ENCODE peak calls at places on chromosomes 1 and 21, in four cellular contexts. One of them, this sample, is unnamed. For H3K4me1, the result is how much of the 10 kb centered on the place peaks cover.

GRCh38 chr1:215114154-215114933 is 31.8 kb downstream of the KCNK2 start:
- DNase-seq in colonic mucosa: no peak
- DNase-seq in heart right ventricle: no peak
- DNase-seq in body of pancreas: no peak
- DNase-seq in this sample: no peak

GRCh38 chr1:243493156-243494129 is 237.6 kb downstream of the SDCCAG8 start:
- DNase-seq in colonic mucosa: no peak
- DNase-seq in heart right ventricle: no peak
- DNase-seq in body of pancreas: no peak
- DNase-seq in this sample: no peak

GRCh38 chr1:15803380-15803779 is 4.1 kb downstream of the UQCRHL start:
- DNase-seq in colonic mucosa: no peak
- DNase-seq in heart right ventricle: no peak
- DNase-seq in body of pancreas: no peak
- DNase-seq in this sample: no peak

GRCh38 chr1:43348809-43349593 is 9.8 kb upstream of the CDC20 start:
- DNase-seq in colonic mucosa: peak
- DNase-seq in heart right ventricle: peak
- DNase-seq in body of pancreas: peak
- DNase-seq in this sample: peak

GRCh38 chr1:204846546-204846945 is 24.1 kb upstream of the NFASC start:
- DNase-seq in colonic mucosa: no peak
- DNase-seq in heart right ventricle: no peak
- DNase-seq in body of pancreas: no peak
- DNase-seq in this sample: no peak

GRCh38 chr21:16194851-16195251 is 465.1 kb downstream of the USP25 start:
- DNase-seq in colonic mucosa: no peak
- DNase-seq in heart right ventricle: no peak
- DNase-seq in body of pancreas: no peak
- DNase-seq in this sample: no peak

GRCh38 chr1:182476625-182477024 is 26.7 kb downstream of the RGSL1 start:
- DNase-seq in colonic mucosa: no peak
- DNase-seq in heart right ventricle: peak
- DNase-seq in body of pancreas: no peak
- DNase-seq in this sample: no peak

GRCh38 chr1:225527575-225527974 is 99.7 kb upstream of the LBR start:
- DNase-seq in colonic mucosa: peak
- DNase-seq in heart right ventricle: no peak
- DNase-seq in body of pancreas: no peak
- DNase-seq in this sample: no peak

GRCh38 chr21:34865922-34866271 is 183.2 kb downstream of the RUNX1 start:
- DNase-seq in colonic mucosa: no peak
- DNase-seq in heart right ventricle: no peak
- DNase-seq in body of pancreas: no peak
- DNase-seq in this sample: no peak

GRCh38 chr1:27616441-27616840 is 12.5 kb upstream of the AHDC1 start:
- DNase-seq in colonic mucosa: no peak
- DNase-seq in heart right ventricle: no peak
- DNase-seq in body of pancreas: no peak
- DNase-seq in this sample: no peak

GRCh38 chr1:20216574-20216973 is 30.3 kb upstream of the PLA2G2C start:
- DNase-seq in colonic mucosa: peak
- DNase-seq in heart right ventricle: no peak
- DNase-seq in body of pancreas: no peak
- DNase-seq in this sample: no peak

GRCh38 chr21:26674324-26674723 is 101.2 kb upstream of the CYYR1 start:
- DNase-seq in colonic mucosa: no peak
- DNase-seq in heart right ventricle: no peak
- DNase-seq in body of pancreas: no peak
- DNase-seq in this sample: no peak

GRCh38 chr1:7420098-7420445 is 351.0 kb upstream of the VAMP3 start:
- DNase-seq in colonic mucosa: no peak
- DNase-seq in heart right ventricle: no peak
- DNase-seq in body of pancreas: peak
- DNase-seq in this sample: no peak

GRCh38 chr1:56958526-56958925 is 7.3 kb downstream of the C8B start:
- DNase-seq in colonic mucosa: no peak
- DNase-seq in heart right ventricle: no peak
- DNase-seq in body of pancreas: no peak
- DNase-seq in this sample: no peak

GRCh38 chr1:1782399-1783221 is 4.3 kb upstream of the NADK start:
- DNase-seq in colonic mucosa: peak
- DNase-seq in heart right ventricle: peak
- DNase-seq in body of pancreas: peak
- DNase-seq in this sample: peak

GRCh38 chr1:99969260-99969728 is 502 bp upstream of the SLC35A3 start:
- DNase-seq in colonic mucosa: no peak
- DNase-seq in heart right ventricle: no peak
- DNase-seq in body of pancreas: no peak
- DNase-seq in this sample: no peak

GRCh38 chr21:41796476-41797080 is 29.7 kb upstream of the RIPK4 start:
- DNase-seq in colonic mucosa: no peak
- DNase-seq in heart right ventricle: no peak
- DNase-seq in body of pancreas: no peak
- DNase-seq in this sample: no peak

GRCh38 chr1:197838836-197839235 is 63.6 kb upstream of the DENND1B start:
- DNase-seq in colonic mucosa: no peak
- DNase-seq in heart right ventricle: no peak
- DNase-seq in body of pancreas: no peak
- DNase-seq in this sample: no peak

GRCh38 chr1:19468397-19468956 is 16.9 kb downstream of the CAPZB start:
- DNase-seq in colonic mucosa: peak
- DNase-seq in heart right ventricle: peak
- DNase-seq in body of pancreas: no peak
- DNase-seq in this sample: peak

GRCh38 chr1:224380003-224380402 is 23.3 kb downstream of the CNIH4 start:
- DNase-seq in colonic mucosa: no peak
- DNase-seq in heart right ventricle: no peak
- DNase-seq in body of pancreas: no peak
- DNase-seq in this sample: no peak

GRCh38 chr1:47793563-47793962 is 203.6 kb downstream of the TRABD2B start:
- DNase-seq in colonic mucosa: no peak
- DNase-seq in heart right ventricle: no peak
- DNase-seq in body of pancreas: no peak
- DNase-seq in this sample: no peak

GRCh38 chr1:224273651-224274050 is 56.3 kb downstream of the NVL start:
- DNase-seq in colonic mucosa: peak
- DNase-seq in heart right ventricle: no peak
- DNase-seq in body of pancreas: no peak
- DNase-seq in this sample: no peak

GRCh38 chr1:228166170-228166936 is 749 bp downstream of the IBA57 start:
- DNase-seq in colonic mucosa: peak
- DNase-seq in heart right ventricle: peak
- DNase-seq in body of pancreas: peak
- DNase-seq in this sample: peak

GRCh38 chr1:31703431-31704260 is at the start of gene COL16A1:
- DNase-seq in colonic mucosa: peak
- DNase-seq in heart right ventricle: peak
- DNase-seq in body of pancreas: peak
- DNase-seq in this sample: no peak

GRCh38 chr1:31266547-31266946 is 26.9 kb upstream of the NKAIN1 start:
- DNase-seq in colonic mucosa: no peak
- DNase-seq in heart right ventricle: no peak
- DNase-seq in body of pancreas: no peak
- DNase-seq in this sample: no peak

GRCh38 chr1:78840447-78841251 is 165.9 kb downstream of the ADGRL4 start:
- DNase-seq in colonic mucosa: no peak
- DNase-seq in heart right ventricle: no peak
- DNase-seq in body of pancreas: no peak
- DNase-seq in this sample: no peak

GRCh38 chr1:3678361-3679097 is 26.2 kb downstream of the TP73 start:
- DNase-seq in colonic mucosa: no peak
- DNase-seq in heart right ventricle: peak
- DNase-seq in body of pancreas: no peak
- DNase-seq in this sample: no peak
- TF ChIP-seq CTCF in colonic mucosa: no peak
- TF ChIP-seq CTCF in heart right ventricle: no peak
- TF ChIP-seq CTCF in body of pancreas: no peak
- TF ChIP-seq CTCF in this sample: no peak

DNA sequence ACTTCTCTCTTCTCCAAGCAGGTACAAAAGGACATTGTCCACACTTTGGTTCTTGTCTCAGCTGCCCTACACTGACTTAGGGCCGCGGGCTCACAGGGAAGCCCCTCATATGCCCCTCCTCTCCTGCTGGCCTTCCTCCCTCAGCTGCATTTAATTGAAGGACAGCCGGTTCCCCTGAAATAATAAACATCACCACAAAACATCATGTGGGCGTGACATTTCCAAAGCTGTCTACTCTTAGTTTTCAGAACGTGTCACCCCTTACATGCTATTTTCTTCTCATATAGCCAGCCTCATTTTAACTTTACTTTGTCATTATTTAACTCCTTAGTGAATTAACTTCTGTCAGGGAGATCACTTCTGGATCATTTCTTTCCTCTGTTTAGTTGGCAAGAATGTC is 103.2 kb downstream of the COLGALT2 start:
- DNase-seq in colonic mucosa: no peak
- DNase-seq in heart right ventricle: no peak
- DNase-seq in body of pancreas: no peak
- DNase-seq in this sample: no peak
- H3K4me1 ChIP-seq in colonic mucosa: under half
- H3K4me1 ChIP-seq in heart right ventricle: under half
- H3K4me1 ChIP-seq in body of pancreas: under half
- H3K4me1 ChIP-seq in this sample: under half

GRCh38 chr1:221437924-221438323 is 304.0 kb downstream of the DUSP10 start:
- DNase-seq in colonic mucosa: no peak
- DNase-seq in heart right ventricle: no peak
- DNase-seq in body of pancreas: no peak
- DNase-seq in this sample: no peak
- H3K27ac ChIP-seq in colonic mucosa: no peak
- H3K27ac ChIP-seq in heart right ventricle: no peak
- H3K27ac ChIP-seq in body of pancreas: no peak
- H3K27ac ChIP-seq in this sample: no peak

GRCh38 chr1:230441183-230441582 is 15.1 kb upstream of the PGBD5 start:
- DNase-seq in colonic mucosa: no peak
- DNase-seq in heart right ventricle: no peak
- DNase-seq in body of pancreas: no peak
- DNase-seq in this sample: no peak

DNA sequence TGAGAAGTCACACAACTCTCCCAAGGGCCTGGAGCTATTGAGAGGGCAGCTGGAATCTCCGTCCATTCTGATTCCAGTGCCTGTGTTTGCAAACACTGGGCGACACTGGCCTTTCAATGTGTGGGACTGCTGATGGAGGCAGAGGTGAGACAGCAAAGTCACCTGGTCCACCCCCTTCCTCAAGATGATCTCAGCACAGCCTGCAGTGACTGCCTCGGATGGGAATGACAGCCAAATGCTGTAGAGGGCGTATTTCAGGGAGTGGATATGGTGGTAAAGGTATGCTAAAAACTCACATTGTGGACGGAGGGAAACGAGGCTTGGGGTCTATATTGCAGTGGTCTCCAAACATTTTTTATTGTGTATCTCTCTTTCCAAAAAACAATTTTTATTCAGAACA is 15.5 kb upstream of the PGBD5 start:
- DNase-seq in colonic mucosa: no peak
- DNase-seq in heart right ventricle: no peak
- DNase-seq in body of pancreas: no peak
- DNase-seq in this sample: no peak
- TF ChIP-seq CTCF in colonic mucosa: no peak
- TF ChIP-seq CTCF in heart right ventricle: no peak
- TF ChIP-seq CTCF in body of pancreas: no peak
- TF ChIP-seq CTCF in this sample: no peak